ENCODE peak calls at places on chromosomes 2 and 18, in nine cellular contexts. M is PC-3; W is Calu3; G is CD8-positive, alpha-beta T cell; F is GM20000; Y is suprapubic skin; J is tibial artery; L is OCI-LY7; N is cardiac fibroblast. E is an unnamed sample.

GRCh38 chr2:47070155-47070919 is 84.8 kb downstream of the STPG4 start:
- DNase-seq in M (no peak), W (no peak), G (no peak), F (no peak), Y (no peak), J (no peak), L (no peak), N (no peak), E (no peak)

GRCh38 chr2:215828528-215829184 is 184.7 kb downstream of the MREG start:
- DNase-seq in M (peak), W (peak), G (no peak), F (peak), Y (no peak), J (no peak), L (peak), N (peak), E (no peak)

GRCh38 chr2:199452200-199452990 is 5.3 kb downstream of the SATB2 start:
- DNase-seq in M (no peak), W (no peak), G (no peak), F (no peak), Y (no peak), J (no peak), L (no peak), N (no peak), E (no peak)

GRCh38 chr2:9033385-9034175 is 30.1 kb upstream of the MBOAT2 start:
- DNase-seq in M (no peak), W (no peak), G (no peak), F (no peak), Y (no peak), J (no peak), L (no peak), N (no peak), E (no peak)

GRCh38 chr2:42314892-42315468 is 46.0 kb downstream of the COX7A2L start:
- DNase-seq in M (peak), W (no peak), G (no peak), F (no peak), Y (no peak), J (no peak), L (no peak), N (peak), E (no peak)

GRCh38 chr2:217935901-217936684 is 66.7 kb downstream of the TNS1 start:
- DNase-seq in M (no peak), W (no peak), G (no peak), F (no peak), Y (no peak), J (no peak), L (no peak), N (peak), E (no peak)

GRCh38 chr2:69013837-69014796 is 1.1 kb downstream of the ANTXR1 start:
- DNase-seq in M (peak), W (no peak), G (no peak), F (no peak), Y (no peak), J (no peak), L (no peak), N (peak), E (no peak)

GRCh38 chr2:20350105-20350712 is 435 bp downstream of the PUM2 start:
- DNase-seq in M (peak), W (peak), G (peak), F (peak), Y (no peak), J (no peak), L (peak), N (peak), E (no peak)

GRCh38 chr2:240244543-240244942 is 104.1 kb upstream of the OTOS start:
- DNase-seq in M (no peak), W (no peak), G (no peak), F (no peak), Y (peak), J (no peak), L (no peak), N (no peak), E (no peak)

GRCh38 chr2:128198666-128199065 is 107.7 kb downstream of the UGGT1 start:
- DNase-seq in M (no peak), W (no peak), G (no peak), F (no peak), Y (no peak), J (no peak), L (no peak), N (peak), E (no peak)

GRCh38 chr2:232329716-232330067 is 48.9 kb upstream of the ALPP start:
- DNase-seq in M (no peak), W (no peak), G (no peak), F (no peak), Y (no peak), J (no peak), L (no peak), N (no peak), E (no peak)

GRCh38 chr2:239395524-239395923 is 5.3 kb downstream of the HDAC4 start:
- DNase-seq in M (no peak), W (no peak), G (no peak), F (no peak), Y (no peak), J (no peak), L (no peak), N (no peak), E (no peak)

GRCh38 chr2:126657146-126657635 is 1.2 kb downstream of the GYPC start:
- DNase-seq in M (peak), W (no peak), G (peak), F (peak), Y (peak), J (peak), L (peak), N (peak), E (no peak)

GRCh38 chr2:176186024-176186423 is 2.4 kb upstream of the HOXD1 start:
- DNase-seq in M (no peak), W (no peak), G (no peak), F (no peak), Y (no peak), J (no peak), L (no peak), N (no peak), E (no peak)

GRCh38 chr2:60565472-60565871 is 12.0 kb upstream of the BCL11A start:
- DNase-seq in M (peak), W (peak), G (no peak), F (no peak), Y (no peak), J (no peak), L (peak), N (peak), E (no peak)

GRCh38 chr2:237149425-237149824 is 63.7 kb downstream of the COPS8 start:
- DNase-seq in M (no peak), W (no peak), G (no peak), F (no peak), Y (no peak), J (no peak), L (no peak), N (no peak), E (no peak)

GRCh38 chr2:169110919-169111318 is 41.6 kb downstream of the DHRS9 start:
- DNase-seq in M (no peak), W (no peak), G (no peak), F (no peak), Y (no peak), J (no peak), L (no peak), N (no peak), E (no peak)

GRCh38 chr2:29360016-29360784 is 245.0 kb downstream of the CLIP4 start:
- DNase-seq in M (no peak), W (no peak), G (no peak), F (no peak), Y (no peak), J (no peak), L (no peak), N (no peak), E (no peak)

GRCh38 chr2:157181234-157181633 is 76.3 kb upstream of the GALNT5 start:
- DNase-seq in M (no peak), W (no peak), G (no peak), F (no peak), Y (no peak), J (no peak), L (no peak), N (peak), E (no peak)

GRCh38 chr2:224722250-224722649 is 6.1 kb upstream of the CCDC195 start:
- DNase-seq in M (no peak), W (no peak), G (no peak), F (no peak), Y (no peak), J (no peak), L (no peak), N (peak), E (no peak)

GRCh38 chr18:74116628-74117554 is 30.7 kb downstream of the FBXO15 start:
- DNase-seq in M (peak), W (peak), G (no peak), F (no peak), Y (no peak), J (no peak), L (peak), N (peak), E (no peak)

GRCh38 chr2:158130832-158131473 is 29.3 kb downstream of the UPP2 start:
- DNase-seq in M (peak), W (peak), G (no peak), F (no peak), Y (no peak), J (no peak), L (no peak), N (no peak), E (no peak)

GRCh38 chr18:68484241-68484640 is 230.7 kb downstream of the TMX3 start:
- DNase-seq in M (peak), W (no peak), G (no peak), F (no peak), Y (no peak), J (no peak), L (no peak), N (peak), E (no peak)

GRCh38 chr18:47632970-47633635 is 297.4 kb downstream of the SMAD2 start:
- DNase-seq in M (no peak), W (no peak), G (no peak), F (no peak), Y (no peak), J (no peak), L (no peak), N (no peak), E (no peak)

GRCh38 chr18:28802546-28802945 is 625.6 kb upstream of the CDH2 start:
- DNase-seq in M (peak), W (no peak), G (no peak), F (no peak), Y (no peak), J (no peak), L (no peak), N (peak), E (no peak)

GRCh38 chr2:100846716-100847115 is 26.8 kb downstream of the NPAS2 start:
- DNase-seq in M (no peak), W (no peak), G (no peak), F (no peak), Y (no peak), J (no peak), L (no peak), N (no peak), E (no peak)

GRCh38 chr2:69139778-69140177 is 126.8 kb downstream of the ANTXR1 start:
- DNase-seq in M (no peak), W (no peak), G (no peak), F (no peak), Y (no peak), J (no peak), L (no peak), N (no peak), E (no peak)

GRCh38 chr2:13021470-13021957 is 304.8 kb downstream of the TRIB2 start:
- DNase-seq in M (no peak), W (no peak), G (no peak), F (no peak), Y (no peak), J (no peak), L (no peak), N (peak), E (no peak)

GRCh38 chr2:187136646-187137045 is 287.7 kb upstream of the ZSWIM2 start:
- DNase-seq in M (no peak), W (no peak), G (no peak), F (no peak), Y (no peak), J (no peak), L (no peak), N (peak), E (no peak)

GRCh38 chr18:69387181-69387580 is 13.5 kb upstream of the DOK6 start:
- DNase-seq in M (no peak), W (no peak), G (no peak), F (no peak), Y (no peak), J (no peak), L (no peak), N (no peak), E (no peak)

GRCh38 chr2:231554748-231555545 is 24.7 kb upstream of the NMUR1 start:
- DNase-seq in M (no peak), W (no peak), G (no peak), F (no peak), Y (no peak), J (peak), L (no peak), N (peak), E (peak)

GRCh38 chr2:191165190-191165643 is 14.4 kb upstream of the STAT4 start:
- DNase-seq in M (peak), W (no peak), G (no peak), F (peak), Y (no peak), J (no peak), L (peak), N (peak), E (no peak)

GRCh38 chr18:72206814-72207213 is 337.3 kb downstream of the CBLN2 start:
- DNase-seq in M (no peak), W (no peak), G (no peak), F (no peak), Y (no peak), J (no peak), L (no peak), N (no peak), E (no peak)

DNA sequence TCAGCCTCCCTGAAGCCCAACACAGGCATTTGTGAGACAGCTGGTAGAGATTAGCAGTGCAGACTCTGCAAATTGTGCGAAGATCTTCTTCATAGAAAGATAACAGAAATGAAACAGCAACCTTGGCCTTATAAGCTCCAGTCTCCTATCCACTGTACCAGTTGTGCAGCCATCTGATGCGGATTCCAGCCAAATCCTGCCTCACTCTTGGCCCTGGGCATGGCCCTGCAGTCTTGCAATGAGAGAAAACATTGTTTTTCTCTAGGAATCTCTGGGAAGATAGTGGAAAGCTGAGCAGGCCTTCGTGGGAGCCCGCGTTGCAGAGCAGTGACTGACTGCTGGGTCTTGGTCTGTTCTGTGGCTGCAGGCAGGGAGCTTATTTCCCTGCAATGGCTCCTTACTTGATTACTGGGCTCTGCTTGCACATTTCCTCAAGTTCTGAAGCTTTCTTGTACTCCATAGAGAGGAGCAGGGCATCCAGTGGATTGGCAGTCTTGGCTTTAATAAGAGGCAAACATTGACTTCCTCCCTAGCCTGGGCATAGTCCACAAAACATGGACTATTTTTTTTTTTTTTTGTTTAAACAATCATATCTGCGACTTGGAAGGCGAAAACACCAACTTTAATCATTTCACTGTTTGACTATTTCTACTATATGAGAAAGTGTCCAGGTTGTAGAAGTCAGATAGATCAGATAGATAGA is 193.0 kb downstream of the ACTR3 start:
- DNase-seq in M (no peak), W (no peak), G (no peak), F (no peak), Y (no peak), J (no peak), L (no peak), N (no peak), E (no peak)
- TF ChIP-seq CTCF in M (no peak), W (no peak), G (no peak), F (no peak), Y (no peak), J (no peak), L (no peak), N (no peak), E (no peak)

GRCh38 chr2:108029912-108030311 is 43.6 kb downstream of the SLC5A7 start:
- DNase-seq in M (no peak), W (no peak), G (no peak), F (no peak), Y (no peak), J (no peak), L (no peak), N (no peak), E (no peak)

GRCh38 chr2:108031471-108031941 is 45.2 kb downstream of the SLC5A7 start:
- DNase-seq in M (no peak), W (no peak), G (no peak), F (no peak), Y (no peak), J (no peak), L (no peak), N (no peak), E (no peak)

DNA sequence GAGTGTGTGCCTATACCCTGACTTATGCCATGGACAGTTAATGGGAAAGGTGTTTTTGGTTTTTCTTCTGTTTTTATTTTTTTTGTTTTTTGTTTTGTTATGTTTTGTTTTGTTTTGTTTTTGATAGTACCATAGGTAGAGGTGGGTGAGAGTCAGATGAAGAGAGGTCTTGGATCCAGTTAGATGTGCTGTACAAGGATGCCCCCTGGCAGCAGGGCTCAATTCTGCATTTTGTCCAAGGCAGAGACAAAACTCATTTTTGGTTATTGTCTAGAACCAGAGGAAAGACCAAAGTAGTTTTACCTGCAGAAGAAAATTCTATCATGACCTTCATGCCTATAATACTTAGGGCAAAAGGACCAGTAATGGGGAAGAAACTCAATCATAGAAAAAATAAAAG is 48.5 kb downstream of the SLC5A7 start:
- DNase-seq in M (peak), W (no peak), G (no peak), F (no peak), Y (no peak), J (no peak), L (no peak), N (no peak), E (no peak)
- TF ChIP-seq CTCF in M (peak), W (no peak), G (no peak), F (no peak), Y (no peak), J (no peak), L (peak), N (no peak), E (no peak)

DNA sequence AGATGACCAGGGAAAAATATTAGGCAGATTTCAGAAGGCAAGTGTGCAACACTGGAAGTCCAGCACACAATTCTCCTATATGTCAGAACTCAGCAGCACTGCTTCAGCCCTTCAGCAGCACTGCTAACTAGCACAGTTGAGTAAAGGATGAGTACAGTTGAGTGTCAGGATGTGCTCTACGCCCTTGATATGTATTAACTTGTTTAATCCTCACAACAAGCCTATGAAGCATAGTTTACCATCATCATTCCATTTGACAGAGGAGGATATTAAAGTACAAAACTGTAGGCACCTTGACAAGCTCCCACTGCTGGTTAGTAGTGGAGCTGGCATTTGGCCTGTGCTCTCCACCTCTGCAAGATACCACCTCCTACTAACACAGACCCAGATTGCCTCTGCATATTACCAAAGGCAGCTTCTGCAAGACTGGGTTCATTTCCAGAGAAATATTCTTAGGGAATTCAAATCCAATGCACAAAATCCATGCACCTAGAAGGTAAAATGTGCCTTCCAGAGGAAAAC is 230.8 kb downstream of the ANAPC1 start:
- DNase-seq in M (no peak), W (no peak), G (no peak), F (no peak), Y (no peak), J (no peak), L (no peak), N (no peak), E (no peak)
- TF ChIP-seq CTCF in M (no peak), W (no peak), G (no peak), F (no peak), Y (no peak), J (no peak), L (peak), N (no peak), E (no peak)

GRCh38 chr2:161556440-161556839 is 67.8 kb upstream of the SLC4A10 start:
- DNase-seq in M (peak), W (no peak), G (no peak), F (no peak), Y (no peak), J (no peak), L (no peak), N (no peak), E (no peak)
- TF ChIP-seq CTCF in M (peak), W (no peak), G (no peak), F (no peak), Y (no peak), J (no peak), L (peak), N (no peak), E (no peak)

GRCh38 chr2:196535742-196536141 is 103.8 kb upstream of the CCDC150 start:
- DNase-seq in M (peak), W (no peak), G (no peak), F (no peak), Y (no peak), J (no peak), L (no peak), N (peak), E (no peak)
- TF ChIP-seq CTCF in M (peak), W (no peak), G (no peak), F (no peak), Y (no peak), J (no peak), L (peak), N (no peak), E (no peak)

GRCh38 chr2:135904590-135904989 is 28.3 kb upstream of the MCM6 start:
- DNase-seq in M (peak), W (no peak), G (no peak), F (no peak), Y (no peak), J (no peak), L (no peak), N (peak), E (no peak)

GRCh38 chr2:135903650-135904049 is 27.4 kb upstream of the MCM6 start:
- DNase-seq in M (no peak), W (no peak), G (no peak), F (no peak), Y (no peak), J (no peak), L (no peak), N (no peak), E (no peak)

GRCh38 chr2:135898234-135898786 is 22.1 kb upstream of the MCM6 start:
- DNase-seq in M (no peak), W (no peak), G (no peak), F (no peak), Y (no peak), J (no peak), L (no peak), N (no peak), E (no peak)

GRCh38 chr2:135899567-135899966 is 23.3 kb upstream of the MCM6 start:
- DNase-seq in M (no peak), W (no peak), G (no peak), F (no peak), Y (no peak), J (no peak), L (no peak), N (no peak), E (no peak)
- TF ChIP-seq CTCF in M (no peak), W (no peak), G (no peak), F (no peak), Y (no peak), J (no peak), L (no peak), N (no peak), E (no peak)

GRCh38 chr2:52959801-52960200 is 807.8 kb upstream of the CHAC2 start:
- DNase-seq in M (no peak), W (no peak), G (no peak), F (no peak), Y (no peak), J (no peak), L (no peak), N (no peak), E (no peak)

GRCh38 chr2:52955079-52955478 is 812.5 kb upstream of the CHAC2 start:
- DNase-seq in M (no peak), W (no peak), G (no peak), F (no peak), Y (no peak), J (no peak), L (no peak), N (no peak), E (no peak)

GRCh38 chr2:52960891-52961290 is 806.7 kb upstream of the CHAC2 start:
- DNase-seq in M (no peak), W (no peak), G (no peak), F (no peak), Y (no peak), J (no peak), L (no peak), N (no peak), E (no peak)

GRCh38 chr2:52956115-52956514 is 811.5 kb upstream of the CHAC2 start:
- DNase-seq in M (no peak), W (no peak), G (no peak), F (no peak), Y (no peak), J (no peak), L (no peak), N (no peak), E (no peak)

GRCh38 chr2:52956766-52957165 is 810.8 kb upstream of the CHAC2 start:
- DNase-seq in M (no peak), W (no peak), G (no peak), F (no peak), Y (no peak), J (no peak), L (no peak), N (no peak), E (no peak)
- TF ChIP-seq CTCF in M (peak), W (no peak), G (no peak), F (no peak), Y (no peak), J (no peak), L (peak), N (no peak), E (no peak)